ENCODE peak calls at places on chromosome 4, in seven cellular contexts. W, R, L, T, I, B and N are unnamed samples.

GRCh38 chr4:85929926-85930325 is 429.9 kb downstream of the MAPK10 start:
- DNase-seq in B (no peak), W (no peak), T (no peak), R (peak; percentile 45), I (no peak), L (no peak), N (no peak)

GRCh38 chr4:142846729-142847606 is 867 bp upstream of the INPP4B start:
- DNase-seq in I (no peak), R (peak; percentile 50), T (peak; percentile 13), L (peak; percentile 59), B (peak; percentile 54), W (peak; percentile 28), N (peak; percentile 32)

GRCh38 chr4:14726441-14727405 is 275.6 kb upstream of the CPEB2 start:
- DNase-seq in R (peak; percentile 39), L (no peak), T (no peak), B (no peak), W (no peak), I (no peak), N (peak; percentile 40)

GRCh38 chr4:187128971-187129370 is 405.3 kb upstream of the FAT1 start:
- DNase-seq in B (no peak), R (no peak), L (no peak), W (no peak), I (no peak), T (no peak), N (no peak)

GRCh38 chr4:116603096-116603495 is 482.3 kb downstream of the TRAM1L1 start:
- DNase-seq in T (no peak), B (no peak), W (no peak), R (no peak), L (no peak), I (no peak), N (no peak)

GRCh38 chr4:70945452-70946055 is 43.4 kb downstream of the MOB1B start:
- DNase-seq in L (no peak), W (no peak), T (no peak), B (no peak), I (no peak), R (no peak), N (no peak)

GRCh38 chr4:8905773-8906667 is 34.4 kb upstream of the HMX1 start:
- DNase-seq in I (no peak), B (peak; percentile 25), W (no peak), T (no peak), L (no peak), R (no peak), N (no peak)

GRCh38 chr4:176195184-176195978 is at the start of gene SPATA4:
- DNase-seq in B (peak; percentile 90), W (peak; percentile 91), R (peak; percentile 91), L (peak; percentile 88), T (peak; percentile 95), I (peak; percentile 94), N (peak; percentile 93)

GRCh38 chr4:83022724-83023427 is 12.1 kb upstream of the COPS4 start:
- DNase-seq in R (no peak), W (no peak), L (no peak), B (no peak), I (no peak), T (no peak), N (no peak)

GRCh38 chr4:151431728-151432127 is 22.8 kb downstream of the FHIP1A start:
- DNase-seq in L (no peak), W (no peak), I (no peak), B (no peak), T (no peak), R (no peak), N (no peak)

GRCh38 chr4:128358231-128358902 is 70.8 kb upstream of the PGRMC2 start:
- DNase-seq in W (no peak), R (no peak), L (no peak), T (no peak), I (no peak), B (no peak), N (no peak)

GRCh38 chr4:903066-904046 is 28.8 kb downstream of the GAK start:
- DNase-seq in T (no peak), R (no peak), L (no peak), I (no peak), B (no peak), W (no peak), N (no peak)

GRCh38 chr4:150664935-150665334 is 83.0 kb downstream of the MAB21L2 start:
- DNase-seq in T (no peak), R (no peak), L (no peak), B (no peak), I (no peak), W (no peak), N (no peak)

GRCh38 chr4:107472265-107472948 is 247.6 kb downstream of the PAPSS1 start:
- DNase-seq in B (no peak), W (no peak), T (no peak), L (no peak), R (no peak), I (no peak), N (no peak)

GRCh38 chr4:22766068-22766467 is 73.3 kb downstream of the GBA3 start:
- DNase-seq in R (no peak), B (no peak), I (no peak), W (no peak), L (no peak), T (no peak), N (no peak)

GRCh38 chr4:41432889-41433288 is 105.1 kb upstream of the LIMCH1 start:
- DNase-seq in B (no peak), T (no peak), W (no peak), I (no peak), R (no peak), L (no peak), N (no peak)

GRCh38 chr4:47031011-47031678 is at the start of gene GABRB1:
- DNase-seq in W (no peak), L (no peak), T (no peak), R (peak; percentile 31), I (peak; percentile 55), B (peak; percentile 82), N (no peak)

GRCh38 chr4:188778880-188779279 is 639.6 kb downstream of the TRIML1 start:
- DNase-seq in B (no peak), L (no peak), T (no peak), R (no peak), W (no peak), I (no peak), N (no peak)